ENCODE peak calls at places on chromosomes 7 and 10, in four cellular contexts. O, Y, L and J are unnamed samples.
A peak's percentile ranks its signal among the peaks of the same experiment; 100 is the strongest.

GRCh38 chr10:129104266-129105045 is 362.6 kb upstream of the MGMT start:
- DNase-seq in O (no peak), Y (peak; percentile 14), L (no peak), J (no peak)

GRCh38 chr10:132486539-132487121 is 51.0 kb upstream of the INPP5A start:
- DNase-seq in O (no peak), Y (no peak), L (no peak), J (no peak)

GRCh38 chr7:139471740-139472353 is 11.6 kb downstream of the KLRG2 start:
- DNase-seq in O (no peak), Y (no peak), L (no peak), J (no peak)

GRCh38 chr10:87547734-87548311 is 43.1 kb downstream of the MINPP1 start:
- DNase-seq in O (no peak), Y (no peak), L (no peak), J (no peak)

GRCh38 chr10:110775022-110775379 is 96.7 kb upstream of the PDCD4 start:
- DNase-seq in O (no peak), Y (no peak), L (no peak), J (no peak)

GRCh38 chr7:132121987-132122386 is 454.3 kb downstream of the PLXNA4 start:
- DNase-seq in O (no peak), Y (no peak), L (no peak), J (no peak)

GRCh38 chr7:76346778-76347177 is 12.0 kb downstream of the YWHAG start:
- DNase-seq in O (no peak), Y (no peak), L (no peak), J (no peak)

GRCh38 chr7:3747452-3747851 is 446.4 kb downstream of the SDK1 start:
- DNase-seq in O (no peak), Y (no peak), L (no peak), J (no peak)

GRCh38 chr10:67926956-67927355 is 42.5 kb downstream of the SIRT1 start:
- DNase-seq in O (no peak), Y (no peak), L (no peak), J (no peak)

GRCh38 chr10:84517455-84518046 is 189.2 kb downstream of the CCSER2 start:
- DNase-seq in O (no peak), Y (no peak), L (no peak), J (no peak)

GRCh38 chr10:4941540-4942330 is 21.5 kb upstream of the AKR1C1 start:
- DNase-seq in O (no peak), Y (no peak), L (no peak), J (no peak)

GRCh38 chr7:36349626-36350025 is 40.0 kb upstream of the ANLN start:
- DNase-seq in O (no peak), Y (no peak), L (no peak), J (no peak)

GRCh38 chr7:106484562-106484961 is 176.4 kb downstream of the CCDC71L start:
- DNase-seq in O (no peak), Y (no peak), L (no peak), J (no peak)

GRCh38 chr7:51430480-51431086 is 114.0 kb upstream of the COBL start:
- DNase-seq in O (peak; percentile 71), Y (peak; percentile 50), L (peak; percentile 33), J (peak; percentile 81)

GRCh38 chr7:7484072-7484471 is 51.6 kb downstream of the COL28A1 start:
- DNase-seq in O (no peak), Y (no peak), L (no peak), J (no peak)